ENCODE peak calls at places on chromosomes 2 and 18, in eight cellular contexts. Y is hepatocyte, A is GM06990, G is adrenal gland, E is MCF 10A, S is upper lobe of right lung, Q is upper lobe of left lung, Z is thyroid gland. M is an unnamed sample.

GRCh38 chr2:6888724-6889123 is 11.1 kb downstream of the RSAD2 start:
- DNase-seq in Y (no peak), A (no peak), G (no peak), E (no peak), S (no peak), Q (no peak), Z (no peak), M (no peak)

GRCh38 chr2:152369176-152369860 is 34.3 kb downstream of the FMNL2 start:
- DNase-seq in Y (peak), A (no peak), G (no peak), E (peak), S (no peak), Q (no peak), Z (no peak), M (no peak)

GRCh38 chr2:86807121-86807461 is 16.4 kb upstream of the CD8A start:
- DNase-seq in Y (no peak), A (no peak), G (no peak), E (no peak), S (no peak), Q (no peak), Z (peak), M (no peak)

GRCh38 chr2:67255933-67256615 is 141.1 kb upstream of the ETAA1 start:
- DNase-seq in Y (no peak), A (no peak), G (no peak), E (peak), S (no peak), Q (no peak), Z (no peak), M (no peak)

GRCh38 chr18:31950620-31951019 is 7.7 kb upstream of the TRAPPC8 start:
- DNase-seq in Y (no peak), A (no peak), G (no peak), E (no peak), S (no peak), Q (no peak), Z (no peak), M (no peak)

GRCh38 chr2:196516541-196516940 is 123.0 kb upstream of the CCDC150 start:
- DNase-seq in Y (no peak), A (no peak), G (no peak), E (no peak), S (no peak), Q (no peak), Z (no peak), M (no peak)

GRCh38 chr18:944440-944839 is 39.8 kb downstream of the ADCYAP1 start:
- DNase-seq in Y (no peak), A (no peak), G (no peak), E (peak), S (no peak), Q (no peak), Z (no peak), M (no peak)

GRCh38 chr2:20171445-20171977 is 53.4 kb downstream of the SDC1 start:
- DNase-seq in Y (no peak), A (no peak), G (no peak), E (no peak), S (no peak), Q (no peak), Z (no peak), M (no peak)

GRCh38 chr18:76674596-76674995 is 147.8 kb upstream of the ZNF236 start:
- DNase-seq in Y (no peak), A (no peak), G (no peak), E (no peak), S (no peak), Q (no peak), Z (no peak), M (no peak)

GRCh38 chr2:42249887-42250286 is 80.7 kb downstream of the EML4 start:
- DNase-seq in Y (no peak), A (no peak), G (no peak), E (peak), S (no peak), Q (no peak), Z (no peak), M (no peak)

GRCh38 chr18:12811191-12811950 is 72.7 kb downstream of the PTPN2 start:
- DNase-seq in Y (no peak), A (no peak), G (no peak), E (peak), S (no peak), Q (no peak), Z (no peak), M (no peak)

GRCh38 chr2:35871672-35872071 is 483.9 kb upstream of the CRIM1 start:
- DNase-seq in Y (no peak), A (no peak), G (no peak), E (no peak), S (no peak), Q (no peak), Z (no peak), M (no peak)

GRCh38 chr2:230327418-230328154 is 593 bp downstream of the SP140L start:
- DNase-seq in Y (no peak), A (no peak), G (no peak), E (peak), S (no peak), Q (no peak), Z (no peak), M (peak)

GRCh38 chr2:187079901-187080300 is 230.9 kb upstream of the ZSWIM2 start:
- DNase-seq in Y (no peak), A (no peak), G (no peak), E (no peak), S (no peak), Q (no peak), Z (no peak), M (no peak)

GRCh38 chr2:220165401-220165800 is 538.0 kb downstream of the SLC4A3 start:
- DNase-seq in Y (peak), A (no peak), G (no peak), E (no peak), S (no peak), Q (no peak), Z (peak), M (no peak)

GRCh38 chr18:35306588-35307250 is 16.7 kb upstream of the ZSCAN30 start:
- DNase-seq in Y (no peak), A (no peak), G (no peak), E (no peak), S (no peak), Q (no peak), Z (no peak), M (no peak)

GRCh38 chr2:19851116-19851515 is 50.7 kb downstream of the TTC32 start:
- DNase-seq in Y (no peak), A (no peak), G (no peak), E (peak), S (no peak), Q (peak), Z (no peak), M (no peak)

GRCh38 chr2:156115338-156115737 is 217.2 kb downstream of the NR4A2 start:
- DNase-seq in Y (no peak), A (no peak), G (no peak), E (peak), S (no peak), Q (no peak), Z (no peak), M (no peak)

GRCh38 chr2:9033385-9034175 is 30.1 kb upstream of the MBOAT2 start:
- DNase-seq in Y (no peak), A (no peak), G (no peak), E (no peak), S (no peak), Q (no peak), Z (no peak), M (no peak)

GRCh38 chr2:137252934-137253333 is 487.6 kb downstream of the THSD7B start:
- DNase-seq in Y (no peak), A (no peak), G (no peak), E (no peak), S (no peak), Q (no peak), Z (no peak), M (no peak)

GRCh38 chr2:77008925-77009706 is 513.1 kb downstream of the LRRTM4 start:
- DNase-seq in Y (no peak), A (no peak), G (no peak), E (peak), S (no peak), Q (no peak), Z (no peak), M (no peak)

GRCh38 chr2:165795011-165795410 is 964 bp upstream of the GALNT3 start:
- DNase-seq in Y (no peak), A (no peak), G (no peak), E (peak), S (no peak), Q (no peak), Z (no peak), M (peak)

DNA sequence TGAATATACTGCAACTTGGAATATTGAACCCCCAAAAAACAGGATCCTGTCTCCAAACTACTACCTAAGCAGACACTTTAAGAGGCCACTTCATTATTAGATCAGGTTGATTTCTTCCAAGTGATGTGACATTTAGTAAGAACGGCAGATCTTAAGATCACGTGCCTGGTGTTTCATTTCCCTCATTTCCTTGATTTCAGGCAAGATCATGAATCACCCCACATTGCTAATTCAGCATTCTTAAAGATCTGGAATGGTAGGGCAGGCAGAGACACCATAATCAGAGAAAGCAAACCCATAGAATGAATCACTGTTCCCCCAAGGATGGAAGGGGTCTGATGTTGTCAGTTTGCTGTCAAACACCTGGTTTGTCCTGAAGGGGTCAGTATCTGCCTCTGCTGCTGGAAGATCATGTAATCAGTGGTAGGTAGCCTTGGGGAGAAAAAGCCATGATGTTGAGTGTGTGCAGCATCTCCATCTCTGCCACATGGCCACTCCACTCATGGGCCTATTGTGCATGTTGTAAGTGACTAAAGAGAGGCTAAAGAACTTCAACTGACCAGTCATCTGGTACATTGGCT is 133.9 kb downstream of the ARHGAP15 start:
- DNase-seq in Y (no peak), A (no peak), G (no peak), E (peak), S (no peak), Q (no peak), Z (no peak), M (no peak)
- TF ChIP-seq CTCF in Y (peak), A (peak), G (no peak), E (no peak), S (no peak), Q (no peak), Z (no peak), M (no peak)

GRCh38 chr2:202871161-202872141 is at the start of gene ICA1L:
- DNase-seq in Y (peak), A (peak), G (peak), E (peak), S (peak), Q (peak), Z (peak), M (peak)
- TF ChIP-seq CTCF in Y (no peak), A (peak), G (no peak), E (no peak), S (no peak), Q (no peak), Z (no peak), M (peak)

GRCh38 chr2:126950499-126950898 is 51.8 kb downstream of the TEX51 start:
- DNase-seq in Y (no peak), A (no peak), G (no peak), E (no peak), S (no peak), Q (no peak), Z (no peak), M (no peak)

GRCh38 chr2:126947090-126947404 is 48.4 kb downstream of the TEX51 start:
- DNase-seq in Y (no peak), A (no peak), G (no peak), E (no peak), S (no peak), Q (no peak), Z (no peak), M (no peak)

GRCh38 chr2:126949775-126950174 is 51.1 kb downstream of the TEX51 start:
- DNase-seq in Y (no peak), A (no peak), G (no peak), E (no peak), S (no peak), Q (no peak), Z (no peak), M (no peak)

GRCh38 chr2:126953483-126953882 is 54.8 kb downstream of the TEX51 start:
- DNase-seq in Y (no peak), A (no peak), G (no peak), E (no peak), S (no peak), Q (no peak), Z (no peak), M (no peak)

DNA sequence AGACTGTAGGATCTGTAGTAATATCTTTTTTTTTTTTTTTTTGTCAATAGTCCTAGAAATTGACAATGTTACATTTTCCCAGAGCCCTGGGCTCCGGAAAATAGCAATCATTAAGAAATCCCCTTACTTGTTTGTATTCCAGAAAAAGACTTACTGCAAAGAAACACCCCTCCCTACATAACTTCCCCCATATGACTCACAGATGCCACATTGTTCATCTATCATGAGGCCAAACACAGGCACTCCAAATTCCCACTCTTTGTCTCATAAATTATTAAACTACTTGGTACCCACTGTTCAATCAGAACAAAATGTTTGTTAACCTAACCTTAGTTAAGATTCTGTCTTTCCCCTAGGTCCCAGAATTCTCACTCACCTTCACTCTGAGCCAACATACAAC is 53.5 kb downstream of the TEX51 start:
- DNase-seq in Y (no peak), A (no peak), G (no peak), E (no peak), S (no peak), Q (no peak), Z (no peak), M (no peak)
- TF ChIP-seq CTCF in Y (no peak), A (no peak), G (no peak), E (no peak), S (no peak), Q (no peak), Z (no peak), M (no peak)

GRCh38 chr2:27807476-27807875 is 36.0 kb downstream of the MRPL33 start:
- DNase-seq in Y (peak), A (no peak), G (peak), E (peak), S (no peak), Q (no peak), Z (peak), M (no peak)
- TF ChIP-seq CTCF in Y (peak), A (peak), G (peak), E (peak), S (peak), Q (peak), Z (peak), M (peak)

GRCh38 chr2:214193943-214194342 is 216.9 kb upstream of the VWC2L start:
- DNase-seq in Y (no peak), A (no peak), G (no peak), E (peak), S (no peak), Q (no peak), Z (no peak), M (no peak)
- TF ChIP-seq CTCF in Y (no peak), A (no peak), G (no peak), E (peak), S (no peak), Q (no peak), Z (no peak), M (no peak)

GRCh38 chr18:54242327-54242726 is 17.9 kb upstream of the MBD2 start:
- DNase-seq in Y (no peak), A (no peak), G (no peak), E (no peak), S (no peak), Q (peak), Z (no peak), M (no peak)

GRCh38 chr18:54251606-54252400 is 17.5 kb upstream of the POLI start:
- DNase-seq in Y (no peak), A (no peak), G (no peak), E (no peak), S (no peak), Q (no peak), Z (peak), M (no peak)

GRCh38 chr18:54250846-54251251 is 18.5 kb upstream of the POLI start:
- DNase-seq in Y (no peak), A (peak), G (no peak), E (peak), S (no peak), Q (no peak), Z (no peak), M (peak)

GRCh38 chr18:54247488-54248175 is 21.7 kb upstream of the POLI start:
- DNase-seq in Y (no peak), A (no peak), G (no peak), E (no peak), S (no peak), Q (no peak), Z (no peak), M (no peak)
- TF ChIP-seq CTCF in Y (no peak), A (no peak), G (no peak), E (no peak), S (no peak), Q (no peak), Z (no peak), M (no peak)

GRCh38 chr2:46610014-46610413 is 130.6 kb downstream of the TMEM247 start:
- DNase-seq in Y (no peak), A (no peak), G (no peak), E (no peak), S (no peak), Q (no peak), Z (no peak), M (no peak)

GRCh38 chr2:46621499-46621898 is 142.1 kb downstream of the TMEM247 start:
- DNase-seq in Y (no peak), A (no peak), G (no peak), E (no peak), S (no peak), Q (no peak), Z (no peak), M (no peak)

GRCh38 chr2:46612675-46613074 is 133.3 kb downstream of the TMEM247 start:
- DNase-seq in Y (no peak), A (no peak), G (no peak), E (no peak), S (no peak), Q (no peak), Z (no peak), M (no peak)

GRCh38 chr2:46615555-46616487 is 136.5 kb downstream of the TMEM247 start:
- DNase-seq in Y (peak), A (peak), G (no peak), E (peak), S (no peak), Q (peak), Z (no peak), M (peak)
- TF ChIP-seq CTCF in Y (peak), A (peak), G (no peak), E (no peak), S (peak), Q (no peak), Z (peak), M (peak)

DNA sequence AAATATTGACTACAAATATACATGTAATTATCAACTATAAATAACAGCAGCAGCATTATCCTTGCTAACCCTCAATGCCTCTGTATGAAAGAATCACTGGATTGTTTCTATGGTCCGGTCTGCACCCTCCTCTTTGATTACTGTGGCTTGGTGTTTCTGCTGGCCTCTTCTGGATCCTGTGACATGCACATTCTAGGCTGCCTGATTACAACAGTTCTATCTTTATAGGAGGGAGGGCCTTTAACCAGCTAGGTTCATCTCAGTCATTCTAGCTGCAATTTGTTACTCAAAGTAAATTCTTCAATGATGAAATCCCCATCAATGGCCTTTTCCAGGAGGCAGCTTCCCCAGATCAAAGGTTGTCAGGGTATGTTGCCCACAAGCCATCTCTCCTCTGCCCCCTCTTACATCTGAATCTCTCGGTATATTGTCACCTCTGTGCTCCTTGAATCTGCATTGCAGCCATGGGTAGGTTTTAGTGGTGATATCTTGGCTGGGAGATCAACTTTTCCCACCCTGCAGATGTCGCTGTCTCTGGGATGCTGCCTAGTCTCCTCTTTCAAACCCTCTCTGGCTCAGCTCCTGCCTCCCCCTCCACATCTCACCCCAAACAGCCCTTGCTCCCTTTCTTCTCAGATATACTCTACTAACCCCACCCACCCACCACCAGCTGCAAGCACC is 106.3 kb upstream of the BZW1 start:
- DNase-seq in Y (no peak), A (no peak), G (no peak), E (no peak), S (no peak), Q (no peak), Z (no peak), M (no peak)
- TF ChIP-seq CTCF in Y (no peak), A (no peak), G (no peak), E (no peak), S (no peak), Q (no peak), Z (no peak), M (no peak)

DNA sequence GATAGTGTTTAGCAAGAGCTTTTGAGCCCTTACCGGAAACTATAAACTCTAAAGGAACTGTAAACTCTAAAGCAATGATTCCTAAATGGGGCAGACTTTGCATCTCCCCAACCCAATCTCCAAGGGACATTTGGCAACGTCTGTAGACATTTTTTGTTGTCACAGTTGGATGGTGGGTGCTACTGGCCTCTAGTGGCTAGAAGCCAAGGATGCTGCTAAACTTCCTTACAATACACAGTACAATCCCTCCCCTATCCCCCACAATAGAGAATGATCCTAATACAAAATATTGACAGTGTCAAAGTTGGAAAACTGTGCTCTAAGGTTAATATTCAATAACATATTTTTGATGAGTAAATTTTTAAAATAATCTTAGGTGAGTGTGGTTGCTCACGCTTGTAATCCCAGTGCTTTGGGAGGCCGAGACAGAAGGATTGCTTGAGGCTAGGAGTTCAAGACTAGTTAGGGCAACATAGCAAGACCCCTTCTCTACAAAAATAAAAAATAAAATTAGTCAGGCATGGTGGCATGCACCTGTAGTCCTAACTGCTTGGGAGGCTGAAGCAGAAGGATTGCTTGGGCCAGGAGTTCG is 66.7 kb downstream of the PTPN4 start:
- DNase-seq in Y (peak), A (no peak), G (no peak), E (peak), S (no peak), Q (no peak), Z (peak), M (peak)
- TF ChIP-seq CTCF in Y (peak), A (peak), G (peak), E (peak), S (peak), Q (peak), Z (peak), M (peak)

GRCh38 chr2:100959225-100959880 is 42.7 kb upstream of the RPL31 start:
- DNase-seq in Y (no peak), A (no peak), G (no peak), E (no peak), S (no peak), Q (no peak), Z (no peak), M (no peak)

GRCh38 chr2:100960688-100961087 is 41.4 kb upstream of the RPL31 start:
- DNase-seq in Y (no peak), A (no peak), G (no peak), E (no peak), S (no peak), Q (no peak), Z (no peak), M (no peak)

GRCh38 chr2:100955226-100955625 is 46.9 kb upstream of the RPL31 start:
- DNase-seq in Y (no peak), A (no peak), G (no peak), E (no peak), S (no peak), Q (no peak), Z (no peak), M (no peak)

GRCh38 chr2:100956081-100956480 is 46.0 kb upstream of the RPL31 start:
- DNase-seq in Y (no peak), A (no peak), G (no peak), E (no peak), S (no peak), Q (no peak), Z (no peak), M (no peak)

GRCh38 chr2:100957971-100958653 is 44.0 kb upstream of the RPL31 start:
- DNase-seq in Y (peak), A (no peak), G (peak), E (peak), S (no peak), Q (no peak), Z (peak), M (no peak)
- TF ChIP-seq CTCF in Y (no peak), A (no peak), G (no peak), E (no peak), S (no peak), Q (no peak), Z (no peak), M (no peak)